ENCODE peak calls at places on chromosomes 16 and 17, in four cellular contexts. R is putamen; Z is NCI-H510A; N is CD4-positive, alpha-beta memory T cell. V is an unnamed sample.

GRCh38 chr16:80883159-80883642 is 78.8 kb upstream of the CDYL2 start:
- DNase-seq in R (no peak), Z (no peak), N (no peak), V (no peak)

GRCh38 chr17:81814748-81815645 is 11.0 kb downstream of the GCGR start:
- DNase-seq in R (no peak), Z (no peak), N (no peak), V (no peak)

GRCh38 chr16:16144416-16144815 is 78.9 kb downstream of the ABCC6 start:
- DNase-seq in R (no peak), Z (no peak), N (no peak), V (no peak)

GRCh38 chr17:59266748-59267147 is 46.4 kb downstream of the GDPD1 start:
- DNase-seq in R (no peak), Z (no peak), N (no peak), V (no peak)

GRCh38 chr17:32488604-32489180 is 1.9 kb downstream of the CDK5R1 start:
- DNase-seq in R (no peak), Z (no peak), N (no peak), V (no peak)

GRCh38 chr17:15490634-15491261 is 23.3 kb upstream of the CDRT4 start:
- DNase-seq in R (peak), Z (no peak), N (no peak), V (no peak)

GRCh38 chr17:8354196-8354595 is 14.6 kb downstream of the ODF4 start:
- DNase-seq in R (no peak), Z (no peak), N (no peak), V (no peak)

GRCh38 chr16:1920727-1921155 is 2.5 kb upstream of the HS3ST6 start:
- DNase-seq in R (no peak), Z (no peak), N (no peak), V (no peak)

GRCh38 chr17:78991017-78991783 is 11.5 kb upstream of the LGALS3BP start:
- DNase-seq in R (no peak), Z (no peak), N (no peak), V (no peak)

GRCh38 chr17:75260679-75261335 is 599 bp downstream of the GGA3 start:
- DNase-seq in R (no peak), Z (no peak), N (no peak), V (no peak)

GRCh38 chr16:82460761-82461160 is 166.0 kb upstream of the CDH13 start:
- DNase-seq in R (no peak), Z (no peak), N (no peak), V (no peak)

GRCh38 chr17:41553987-41554680 is 17.7 kb downstream of the KRT9 start:
- DNase-seq in R (no peak), Z (no peak), N (no peak), V (no peak)

GRCh38 chr17:57077000-57077399 is 8.0 kb upstream of the AKAP1 start:
- DNase-seq in R (no peak), Z (no peak), N (no peak), V (no peak)

GRCh38 chr17:49363251-49363650 is 1.2 kb upstream of the ZNF652 start:
- DNase-seq in R (no peak), Z (no peak), N (no peak), V (no peak)

GRCh38 chr16:70747703-70748631 is 53.0 kb downstream of the VAC14 start:
- DNase-seq in R (no peak), Z (no peak), N (no peak), V (no peak)

GRCh38 chr16:28914325-28914724 is 10.7 kb downstream of the RABEP2 start:
- DNase-seq in R (no peak), Z (no peak), N (no peak), V (no peak)

GRCh38 chr16:66397736-66398433 is 29.2 kb upstream of the BEAN1 start:
- DNase-seq in R (no peak), Z (no peak), N (no peak), V (no peak)

GRCh38 chr16:77874347-77874746 is 86.0 kb downstream of the VAT1L start:
- DNase-seq in R (no peak), Z (no peak), N (no peak), V (no peak)

GRCh38 chr17:61803216-61803615 is 60.1 kb downstream of the BRIP1 start:
- DNase-seq in R (no peak), Z (no peak), N (no peak), V (no peak)

GRCh38 chr17:8163978-8164814 is 1.4 kb upstream of the VAMP2 start:
- DNase-seq in R (no peak), Z (peak), N (peak), V (peak)

GRCh38 chr16:23333962-23334361 is 31.9 kb downstream of the SCNN1B start:
- DNase-seq in R (no peak), Z (no peak), N (no peak), V (no peak)

V was measured in central memory CD4-positive, alpha-beta T cell.